ENCODE peak calls at places on chromosomes 3 and 15, in nine cellular contexts. T, V, M, H, Q, K, J, I and C are unnamed samples.

GRCh38 chr3:46537789-46538188 is 28.3 kb downstream of the LRRC2 start:
- DNase-seq in T (no peak), V (no peak), M (no peak), H (no peak), Q (no peak), K (peak), J (no peak), I (no peak), C (no peak)

GRCh38 chr3:187237741-187238140 is 40.5 kb downstream of the RTP1 start:
- DNase-seq in T (no peak), V (no peak), M (no peak), H (no peak), Q (no peak), K (no peak), J (no peak), I (no peak), C (no peak)

GRCh38 chr3:155323063-155323666 is 29.7 kb upstream of the STRIT1 start:
- DNase-seq in T (no peak), V (no peak), M (peak), H (no peak), Q (peak), K (no peak), J (no peak), I (no peak), C (peak)

GRCh38 chr3:133756716-133757694 is 10.8 kb downstream of the TF start:
- DNase-seq in T (no peak), V (peak), M (no peak), H (no peak), Q (no peak), K (no peak), J (no peak), I (no peak), C (peak)

GRCh38 chr3:184944221-184944620 is 132.3 kb downstream of the VPS8 start:
- DNase-seq in T (no peak), V (no peak), M (no peak), H (no peak), Q (no peak), K (no peak), J (no peak), I (no peak), C (no peak)

GRCh38 chr3:23481660-23482278 is 278.6 kb downstream of the UBE2E2 start:
- DNase-seq in T (no peak), V (no peak), M (no peak), H (no peak), Q (no peak), K (no peak), J (no peak), I (no peak), C (no peak)

GRCh38 chr3:63774776-63775175 is 44.3 kb upstream of the C3orf49 start:
- DNase-seq in T (no peak), V (no peak), M (no peak), H (no peak), Q (no peak), K (no peak), J (no peak), I (no peak), C (no peak)

GRCh38 chr3:31002730-31003129 is 108.3 kb upstream of the GADL1 start:
- DNase-seq in T (no peak), V (no peak), M (no peak), H (no peak), Q (no peak), K (no peak), J (no peak), I (no peak), C (no peak)

GRCh38 chr15:22895465-22896190 is 57.2 kb downstream of the NIPA2 start:
- DNase-seq in T (peak), V (peak), M (peak), H (peak), Q (no peak), K (no peak), J (no peak), I (no peak), C (no peak)

GRCh38 chr3:184005981-184006507 is 11.6 kb downstream of the ABCC5 start:
- DNase-seq in T (peak), V (peak), M (peak), H (peak), Q (peak), K (no peak), J (peak), I (peak), C (peak)

GRCh38 chr15:48554112-48554511 is 91.4 kb downstream of the FBN1 start:
- DNase-seq in T (no peak), V (no peak), M (no peak), H (no peak), Q (no peak), K (no peak), J (no peak), I (no peak), C (no peak)

GRCh38 chr3:44208568-44208967 is 33.1 kb upstream of the TOPAZ1 start:
- DNase-seq in T (no peak), V (no peak), M (no peak), H (no peak), Q (no peak), K (no peak), J (no peak), I (no peak), C (no peak)

GRCh38 chr3:32713181-32713580 is 28.2 kb downstream of the CNOT10 start:
- DNase-seq in T (no peak), V (no peak), M (no peak), H (no peak), Q (no peak), K (no peak), J (no peak), I (no peak), C (no peak)

GRCh38 chr3:66997560-66998074 is 490 bp upstream of the KBTBD8 start:
- DNase-seq in T (no peak), V (peak), M (no peak), H (no peak), Q (no peak), K (no peak), J (peak), I (peak), C (no peak)

GRCh38 chr3:195705081-195705991 is 15.4 kb upstream of the MUC20 start:
- DNase-seq in T (no peak), V (no peak), M (no peak), H (no peak), Q (no peak), K (peak), J (no peak), I (no peak), C (no peak)

DNA sequence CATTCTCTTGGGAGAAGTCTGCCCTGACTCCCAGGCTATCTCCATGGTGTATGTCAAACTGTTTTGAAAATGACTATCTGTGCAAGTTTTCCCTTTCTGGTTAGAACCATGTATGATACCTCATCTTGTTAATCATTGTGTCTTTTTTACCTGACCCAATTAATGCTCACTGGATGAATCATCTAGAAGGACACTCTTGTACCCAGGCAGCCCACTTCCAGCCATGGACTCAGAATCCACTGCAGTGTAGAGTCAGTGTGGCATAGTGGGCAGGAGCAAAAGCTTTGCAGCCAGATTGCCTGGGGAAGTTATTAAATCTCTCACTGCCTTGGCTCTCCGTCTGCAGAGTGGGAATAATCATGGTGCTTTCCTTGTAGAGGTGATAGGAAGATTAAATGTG is 1.2 kb downstream of the FAM3D start:
- DNase-seq in T (no peak), V (no peak), M (no peak), H (no peak), Q (no peak), K (no peak), J (no peak), I (no peak), C (no peak)
- TF ChIP-seq POLR2A in T (no peak), V (no peak), M (peak), H (no peak), Q (no peak), K (no peak), J (no peak), I (no peak), C (no peak)

GRCh38 chr3:172194702-172195392 is 155.5 kb downstream of the FNDC3B start:
- DNase-seq in T (no peak), V (no peak), M (no peak), H (no peak), Q (no peak), K (no peak), J (no peak), I (no peak), C (no peak)
- H3K27ac ChIP-seq in T (peak), V (no peak), M (no peak), H (no peak), Q (no peak), K (no peak), J (no peak), I (no peak), C (no peak)

GRCh38 chr15:101607102-101607501 is 45.1 kb downstream of the TM2D3 start:
- DNase-seq in T (no peak), V (no peak), M (no peak), H (no peak), Q (no peak), K (no peak), J (no peak), I (no peak), C (no peak)

GRCh38 chr15:101597360-101597928 is 54.7 kb downstream of the TM2D3 start:
- DNase-seq in T (no peak), V (no peak), M (no peak), H (no peak), Q (no peak), K (no peak), J (peak), I (no peak), C (no peak)

GRCh38 chr15:101600024-101600423 is 52.2 kb downstream of the TM2D3 start:
- DNase-seq in T (no peak), V (no peak), M (no peak), H (no peak), Q (no peak), K (no peak), J (peak), I (no peak), C (no peak)

GRCh38 chr15:101604124-101604874 is 47.9 kb downstream of the TM2D3 start:
- DNase-seq in T (no peak), V (no peak), M (no peak), H (no peak), Q (no peak), K (no peak), J (no peak), I (no peak), C (no peak)

GRCh38 chr15:101602801-101603200 is 49.4 kb downstream of the TM2D3 start:
- DNase-seq in T (no peak), V (no peak), M (no peak), H (no peak), Q (no peak), K (no peak), J (no peak), I (no peak), C (no peak)
- TF ChIP-seq POLR2A in T (no peak), V (no peak), M (no peak), H (no peak), Q (no peak), K (no peak), J (no peak), I (no peak), C (no peak)

DNA sequence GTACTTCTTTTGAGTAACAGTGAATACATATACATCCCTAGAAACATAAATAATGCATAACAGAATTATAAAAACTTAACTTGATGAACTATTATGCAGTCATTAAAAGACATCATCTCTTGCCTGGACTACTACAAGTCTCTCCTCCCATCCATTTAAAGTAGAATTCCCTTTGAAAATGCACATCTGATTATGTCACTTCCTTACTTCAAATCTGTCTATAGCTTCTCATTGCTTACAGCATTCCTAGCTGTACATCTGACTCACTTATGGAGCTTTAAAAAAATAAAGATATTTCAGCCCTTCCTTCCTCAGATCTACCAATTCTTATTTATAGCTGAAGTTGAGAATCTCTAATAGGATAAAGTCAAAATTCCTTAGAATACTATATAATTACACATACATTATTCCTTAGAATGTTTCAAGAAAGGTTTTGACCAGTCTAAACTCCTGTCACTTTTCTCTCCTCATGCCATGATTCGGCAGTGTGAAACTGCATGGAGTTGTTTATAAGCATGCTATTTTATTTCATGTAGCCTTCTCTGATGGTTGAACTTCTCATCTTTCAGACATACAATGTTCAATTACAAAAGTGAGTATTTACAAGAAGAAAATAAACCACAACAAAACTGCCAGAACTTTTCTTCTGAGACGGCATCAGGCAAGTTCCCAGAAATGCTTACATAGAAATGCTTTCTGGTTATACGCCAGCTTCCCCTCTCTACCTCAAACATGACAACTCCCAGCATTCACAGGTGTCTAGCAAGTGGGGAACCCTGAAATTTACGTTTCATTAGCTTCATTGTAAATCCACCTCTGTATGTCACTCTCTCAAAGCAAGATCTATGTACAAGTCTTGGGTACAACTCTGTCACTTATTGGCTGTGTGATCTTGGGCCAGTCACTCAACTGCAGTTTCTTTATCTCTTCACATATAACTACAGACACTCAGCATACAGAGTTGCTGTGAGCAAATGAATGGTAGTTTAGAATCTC is 42.9 kb downstream of the HDGFL3 start:
- DNase-seq in T (no peak), V (no peak), M (no peak), H (no peak), Q (no peak), K (no peak), J (no peak), I (no peak), C (no peak)
- H3K27ac ChIP-seq in T (no peak), V (no peak), M (no peak), H (no peak), Q (no peak), K (no peak), J (no peak), I (no peak), C (no peak)

DNA sequence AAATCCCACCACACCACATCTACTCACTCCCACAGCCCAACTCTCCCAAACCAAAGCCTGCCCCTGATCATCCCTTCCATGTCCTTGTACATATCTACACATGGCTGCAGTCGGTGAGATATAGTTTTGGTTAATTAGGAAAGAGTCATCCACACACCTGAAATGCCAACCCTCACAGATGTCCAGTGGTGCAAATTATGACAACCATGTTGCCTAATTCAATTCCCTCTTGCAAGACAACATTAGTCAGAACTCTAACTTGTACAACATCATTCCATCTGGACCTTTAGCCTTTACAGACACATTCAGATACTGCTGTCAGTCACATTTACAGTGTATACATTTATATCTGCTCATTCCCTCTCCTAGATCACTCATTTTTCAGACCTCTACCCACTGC is 41.2 kb downstream of the TUBGCP4 start:
- DNase-seq in T (no peak), V (no peak), M (no peak), H (no peak), Q (no peak), K (no peak), J (no peak), I (no peak), C (no peak)
- TF ChIP-seq POLR2A in T (no peak), V (no peak), M (no peak), H (no peak), Q (no peak), K (no peak), J (no peak), I (no peak), C (no peak)

GRCh38 chr15:62591842-62592838 is 427.1 kb upstream of the C2CD4B start:
- DNase-seq in T (no peak), V (no peak), M (no peak), H (no peak), Q (no peak), K (no peak), J (no peak), I (no peak), C (no peak)
- H3K27ac ChIP-seq in T (no peak), V (no peak), M (no peak), H (no peak), Q (no peak), K (no peak), J (no peak), I (no peak), C (no peak)

DNA sequence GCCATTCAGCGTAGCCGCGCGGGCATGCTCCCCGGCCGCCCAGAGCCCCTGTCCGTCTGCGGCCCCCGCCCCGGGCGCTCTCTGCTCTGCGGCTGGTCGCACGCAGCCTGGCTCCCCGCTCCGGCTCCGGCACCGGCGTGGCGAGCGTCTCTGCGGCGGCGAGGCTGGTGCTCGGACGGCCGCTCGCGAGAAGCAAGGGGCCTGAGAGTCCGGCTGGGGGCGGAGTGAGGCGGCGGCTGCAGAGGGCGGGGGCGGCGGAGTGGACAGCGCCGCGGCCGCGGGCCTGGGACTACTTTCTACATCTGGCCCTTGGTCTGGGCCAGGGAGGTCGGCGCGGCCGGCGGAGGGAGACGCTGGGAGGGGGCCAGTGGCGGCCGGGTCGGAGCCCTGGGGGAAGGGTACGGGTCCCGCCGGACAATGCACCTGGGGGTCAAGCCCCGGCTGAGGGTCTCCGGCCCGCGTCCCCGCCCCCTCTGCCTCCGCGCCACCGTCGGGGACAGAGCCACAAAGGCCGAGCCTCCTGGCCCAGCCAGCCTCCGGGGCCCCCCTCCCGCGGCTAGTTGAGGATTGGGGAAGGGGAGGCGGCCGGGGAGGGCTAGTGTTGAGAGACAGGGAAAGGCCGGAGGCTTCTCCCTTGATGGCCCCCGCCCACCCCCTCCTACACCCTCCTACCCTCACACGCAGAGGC is at the start of gene PRTG:
- DNase-seq in T (peak), V (peak), M (peak), H (peak), Q (peak), K (no peak), J (peak), I (peak), C (peak)
- TF ChIP-seq POLR2A in T (no peak), V (no peak), M (no peak), H (no peak), Q (no peak), K (no peak), J (no peak), I (no peak), C (peak)

DNA sequence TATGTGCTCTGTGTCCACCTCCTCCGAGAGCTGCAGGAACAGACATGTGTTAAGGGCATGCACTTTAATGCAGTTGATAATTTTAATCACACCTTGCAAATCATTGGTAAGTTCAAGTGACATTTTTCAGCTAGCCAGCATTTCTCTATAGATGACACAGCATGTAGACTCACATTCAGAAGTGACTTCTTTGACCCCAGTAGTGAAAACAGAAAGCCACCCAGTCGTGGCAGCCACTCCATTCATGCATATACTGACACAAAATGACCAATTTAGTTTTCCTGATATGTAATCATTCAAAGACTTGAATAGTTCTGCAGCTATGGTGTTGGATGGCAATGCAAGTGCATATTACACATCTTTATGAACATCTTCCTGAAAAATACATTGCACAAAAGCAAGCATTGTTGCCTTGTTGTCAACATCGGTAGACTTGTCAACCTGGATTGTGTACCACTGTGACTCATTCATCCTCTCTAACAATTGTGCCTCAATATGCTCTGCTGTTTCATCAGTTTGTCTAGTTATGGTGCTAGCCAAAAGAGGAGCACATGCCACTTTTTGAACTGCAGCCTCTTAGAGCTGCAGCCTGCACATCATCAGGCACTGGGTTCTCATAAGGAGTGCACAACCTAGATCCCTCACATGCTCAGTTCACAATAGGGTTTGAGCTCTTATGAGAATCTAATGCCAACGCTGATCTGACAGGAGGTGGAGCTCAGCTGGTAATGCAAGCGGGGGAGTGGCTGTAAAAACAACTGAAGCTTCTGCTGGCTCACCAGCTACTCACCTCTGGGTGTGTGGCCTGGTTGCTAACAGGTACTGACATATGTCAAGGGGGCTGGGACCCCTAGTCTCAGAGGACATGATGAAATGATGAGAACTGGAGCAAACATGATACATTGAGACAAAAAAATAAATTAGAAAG is 622.0 kb downstream of the PYDC2 start:
- DNase-seq in T (no peak), V (no peak), M (no peak), H (no peak), Q (no peak), K (no peak), J (no peak), I (no peak), C (no peak)
- H3K27ac ChIP-seq in T (no peak), V (no peak), M (no peak), H (no peak), Q (no peak), K (no peak), J (no peak), I (no peak), C (no peak)